ENCODE peak calls at places on chromosomes 11 and 22, in seven cellular contexts. D, R, B, X, Z, N and I are unnamed samples.

GRCh38 chr11:96303980-96304379 is 39.0 kb downstream of the MAML2 start:
- DNase-seq in D (no peak), R (no peak), B (no peak), X (no peak), Z (no peak), N (no peak), I (no peak)

GRCh38 chr22:30538280-30538679 is 8.3 kb downstream of the SEC14L6 start:
- DNase-seq in D (peak; percentile 60), R (peak; percentile 65), B (no peak), X (peak; percentile 41), Z (no peak), N (no peak), I (no peak)

GRCh38 chr11:10293423-10294288 is at the start of gene SBF2:
- DNase-seq in D (peak; percentile 89), R (peak; percentile 93), B (peak; percentile 82), X (peak; percentile 97), Z (peak; percentile 76), N (peak; percentile 92), I (peak; percentile 47)

GRCh38 chr11:124753624-124754023 is 1.6 kb upstream of the VSIG2 start:
- DNase-seq in D (no peak), R (no peak), B (no peak), X (no peak), Z (no peak), N (no peak), I (no peak)

GRCh38 chr22:46352691-46353386 is 17.3 kb downstream of the TRMU start:
- DNase-seq in D (peak; percentile 62), R (peak; percentile 6), B (peak; percentile 35), X (peak; percentile 56), Z (no peak), N (peak; percentile 79), I (peak; percentile 12)

GRCh38 chr11:34840736-34841386 is 75.3 kb downstream of the APIP start:
- DNase-seq in D (peak; percentile 49), R (peak; percentile 36), B (no peak), X (peak; percentile 32), Z (no peak), N (peak; percentile 44), I (no peak)

GRCh38 chr11:31366795-31367194 is 2.7 kb downstream of the DCDC1 start:
- DNase-seq in D (no peak), R (no peak), B (no peak), X (no peak), Z (no peak), N (no peak), I (no peak)

GRCh38 chr22:26784772-26785171 is 127.4 kb downstream of the MIAT start:
- DNase-seq in D (no peak), R (no peak), B (no peak), X (no peak), Z (no peak), N (no peak), I (no peak)

GRCh38 chr22:36327922-36328551 is 59.7 kb downstream of the MYH9 start:
- DNase-seq in D (no peak), R (peak; percentile 69), B (no peak), X (peak; percentile 92), Z (no peak), N (peak; percentile 59), I (no peak)

GRCh38 chr11:9756461-9756860 is 92.6 kb downstream of the SWAP70 start:
- DNase-seq in D (no peak), R (no peak), B (no peak), X (no peak), Z (no peak), N (no peak), I (no peak)